ENCODE peak calls at places on chromosomes 11 and 22, in six cellular contexts. I, N, Z, M, G and L are unnamed samples.

GRCh38 chr22:30824711-30825110 is 130.0 kb downstream of the OSBP2 start:
- DNase-seq in Z (no peak), I (no peak), N (no peak), M (no peak), G (no peak), L (no peak)

GRCh38 chr22:30038219-30038618 is 42.0 kb upstream of the HORMAD2 start:
- DNase-seq in I (no peak), G (no peak), Z (peak; percentile 32), M (no peak), N (peak; percentile 71), L (peak; percentile 79)

GRCh38 chr11:3967695-3968094 is 112.2 kb downstream of the STIM1 start:
- DNase-seq in G (no peak), I (no peak), Z (no peak), M (no peak), N (no peak), L (no peak)

GRCh38 chr11:120712014-120712413 is 200.5 kb downstream of the GRIK4 start:
- DNase-seq in Z (no peak), N (no peak), M (no peak), G (no peak), I (no peak), L (no peak)

GRCh38 chr11:64459016-64459415 is 100.1 kb downstream of the RPS6KA4 start:
- DNase-seq in N (peak; percentile 11), I (no peak), M (no peak), G (no peak), Z (peak; percentile 1), L (no peak)

GRCh38 chr11:848988-849824 is 6.6 kb downstream of the TSPAN4 start:
- DNase-seq in G (no peak), N (no peak), I (no peak), Z (peak; percentile 25), M (peak; percentile 82), L (peak; percentile 28)

GRCh38 chr22:28799125-28799833 is 1.1 kb downstream of the XBP1 start:
- DNase-seq in I (no peak), Z (peak; percentile 99), M (no peak), N (peak; percentile 96), G (no peak), L (peak; percentile 84)

GRCh38 chr22:47094861-47095330 is 332.4 kb downstream of the TBC1D22A start:
- DNase-seq in N (no peak), I (no peak), Z (no peak), M (no peak), G (no peak), L (peak; percentile 59)

GRCh38 chr11:14873632-14874031 is 18.4 kb downstream of the CYP2R1 start:
- DNase-seq in N (no peak), I (no peak), M (no peak), Z (no peak), G (no peak), L (no peak)

GRCh38 chr22:33851240-33851639 is 69.0 kb downstream of the LARGE1 start:
- DNase-seq in Z (peak; percentile 68), M (no peak), I (no peak), N (peak; percentile 44), G (no peak), L (no peak)

GRCh38 chr11:656426-656825 is 19.4 kb downstream of the DRD4 start:
- DNase-seq in I (no peak), N (no peak), G (no peak), M (no peak), Z (no peak), L (no peak)

GRCh38 chr11:2681408-2682145 is 18.2 kb downstream of the KCNQ1OT1 start:
- DNase-seq in N (no peak), I (no peak), Z (no peak), G (no peak), M (no peak), L (no peak)

GRCh38 chr11:48024635-48025071 is 44.3 kb downstream of the PTPRJ start:
- DNase-seq in N (no peak), Z (no peak), I (no peak), G (no peak), M (no peak), L (no peak)

GRCh38 chr11:59097113-59097708 is 9.8 kb upstream of the FAM111B start:
- DNase-seq in N (peak; percentile 62), G (no peak), Z (peak; percentile 71), M (peak; percentile 65), I (peak; percentile 35), L (peak; percentile 37)

GRCh38 chr11:69130586-69131566 is 24.9 kb upstream of the SMIM38 start:
- DNase-seq in G (no peak), M (peak; percentile 34), N (no peak), I (no peak), Z (no peak), L (no peak)

GRCh38 chr11:122095950-122096942 is 19.8 kb downstream of the BLID start:
- DNase-seq in M (no peak), Z (peak; percentile 88), N (peak; percentile 81), I (no peak), G (no peak), L (no peak)

GRCh38 chr22:37314315-37315046 is 32.2 kb downstream of the CYTH4 start:
- DNase-seq in M (no peak), N (no peak), I (no peak), G (no peak), Z (no peak), L (no peak)

GRCh38 chr11:64000026-64000739 is 13.9 kb downstream of the OTUB1 start:
- DNase-seq in I (peak; percentile 77), N (peak; percentile 59), M (peak; percentile 78), Z (peak; percentile 67), G (no peak), L (peak; percentile 58)

GRCh38 chr11:72930011-72930410 is 115.8 kb downstream of the ATG16L2 start:
- DNase-seq in M (no peak), I (no peak), Z (peak; percentile 17), N (peak; percentile 59), G (no peak), L (no peak)

GRCh38 chr11:88455974-88456373 is 118.4 kb upstream of the CTSC start:
- DNase-seq in G (no peak), M (no peak), N (no peak), Z (no peak), I (no peak), L (no peak)

GRCh38 chr22:30246962-30247376 is 410 bp upstream of the LIF start:
- DNase-seq in I (no peak), Z (no peak), N (no peak), M (no peak), G (no peak), L (no peak)

GRCh38 chr11:2921742-2922493 is 7.3 kb downstream of the PHLDA2 start:
- DNase-seq in G (no peak), M (no peak), I (no peak), N (no peak), Z (no peak), L (no peak)

GRCh38 chr22:38415561-38416321 is 39.3 kb downstream of the KCNJ4 start:
- DNase-seq in Z (no peak), I (no peak), M (peak; percentile 80), N (no peak), G (no peak), L (no peak)

GRCh38 chr11:62792193-62792575 is 378 bp upstream of the TMEM223 start:
- DNase-seq in G (no peak), N (peak; percentile 18), I (no peak), Z (peak; percentile 76), M (peak; percentile 52), L (no peak)

GRCh38 chr11:133413726-133414125 is 118.6 kb downstream of the OPCML start:
- DNase-seq in Z (no peak), I (no peak), N (no peak), M (no peak), G (no peak), L (no peak)

GRCh38 chr11:70212227-70212811 is 9.2 kb downstream of the FADD start:
- DNase-seq in G (no peak), M (peak; percentile 65), Z (no peak), I (no peak), N (no peak), L (no peak)

GRCh38 chr22:37710675-37711074 is 13.8 kb downstream of the TRIOBP start:
- DNase-seq in M (no peak), N (no peak), Z (no peak), G (no peak), I (no peak), L (no peak)

GRCh38 chr11:64355078-64355940 is 3.7 kb upstream of the RPS6KA4 start:
- DNase-seq in I (no peak), Z (peak; percentile 88), M (peak; percentile 90), G (peak; percentile 77), N (peak; percentile 77), L (peak; percentile 85)

GRCh38 chr11:79439430-79439892 is 1.4 kb downstream of the TENM4 start:
- DNase-seq in G (no peak), Z (peak; percentile 44), I (no peak), N (peak; percentile 59), M (no peak), L (no peak)

GRCh38 chr11:79439893-79440450 is 858 bp downstream of the TENM4 start:
- DNase-seq in I (peak; percentile 55), G (no peak), Z (no peak), M (peak; percentile 55), N (no peak), L (peak; percentile 20)

GRCh38 chr11:79440451-79441158 is at the start of gene TENM4:
- DNase-seq in I (peak; percentile 67), M (peak; percentile 45), Z (peak; percentile 82), G (no peak), N (peak; percentile 92), L (peak; percentile 35)

GRCh38 chr11:79438631-79439429 is 2.0 kb downstream of the TENM4 start:
- DNase-seq in N (peak; percentile 42), G (no peak), M (peak; percentile 54), Z (peak; percentile 28), I (peak; percentile 17), L (no peak)

DNA sequence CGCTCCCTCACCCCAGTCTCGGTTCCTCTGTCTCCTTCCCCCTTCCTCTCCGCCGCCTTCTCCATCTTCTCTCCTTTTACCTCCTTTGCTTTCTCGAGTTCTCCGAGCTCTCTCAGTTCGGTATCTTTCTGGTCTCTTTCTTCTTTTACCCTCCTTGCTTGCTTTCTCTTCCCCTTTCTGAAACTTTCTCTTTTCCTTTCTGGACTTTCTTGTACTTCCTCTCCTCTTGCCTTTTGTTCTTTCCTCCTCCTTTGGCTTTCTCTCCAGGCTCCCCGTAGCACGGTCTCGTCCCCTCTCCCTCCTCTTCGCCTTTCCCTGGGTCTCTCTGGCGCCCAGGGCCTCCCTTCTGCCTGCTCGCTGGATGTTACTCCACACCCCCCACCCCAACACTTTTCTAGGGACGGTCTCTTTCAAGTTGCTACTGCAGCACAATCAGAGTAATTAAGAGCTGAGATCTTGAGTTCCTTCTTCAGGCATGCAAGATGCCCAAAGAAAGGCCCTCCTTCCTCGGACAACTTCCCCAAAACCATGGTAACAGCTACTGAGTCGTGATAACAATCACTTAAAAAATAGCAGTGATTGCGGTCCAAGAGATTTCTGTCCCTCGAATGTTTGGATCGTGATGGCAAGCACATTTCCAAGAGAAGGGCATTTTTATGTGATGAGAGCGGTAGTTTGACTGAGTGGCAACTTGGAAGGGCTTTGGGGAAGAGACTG is 487 bp upstream of the TENM4 start:
- DNase-seq in I (peak; percentile 9), Z (peak; percentile 50), G (no peak), M (peak; percentile 35), N (peak; percentile 58), L (peak; percentile 20)
- H2AFZ ChIP-seq in I (peak overlapping the region; percentile 95), Z (peak overlapping the region; percentile 91), G (peak overlapping the region; percentile 25), M (no peak overlapping the region), N (peak overlapping the region; percentile 91), L (no peak overlapping the region)

GRCh38 chr22:41091139-41092022 is 1.0 kb upstream of the EP300 start:
- DNase-seq in M (peak; percentile 98), G (peak; percentile 96), I (peak; percentile 98), Z (peak; percentile 99), N (peak; percentile 98), L (peak; percentile 99)
- H2BK120ac ChIP-seq in M (peak overlapping the region; percentile 87), G (peak overlapping the region; percentile 90), I (peak overlapping the region; percentile 96), Z (peak overlapping the region; percentile 97), N (peak overlapping the region; percentile 56), L (peak overlapping the region; percentile 100)

GRCh38 chr11:130710022-130710421 is 206.3 kb downstream of the SNX19 start:
- DNase-seq in G (no peak), Z (no peak), I (no peak), M (no peak), N (peak; percentile 3), L (no peak)
- H2AFZ ChIP-seq in G (no peak overlapping the region), Z (no peak overlapping the region), I (no peak overlapping the region), M (no peak overlapping the region), N (peak overlapping the region; percentile 27), L (no peak overlapping the region)

GRCh38 chr11:94766656-94767291 is 1.4 kb upstream of the AMOTL1 start:
- DNase-seq in G (no peak), M (no peak), N (no peak), I (no peak), Z (peak; percentile 82), L (peak; percentile 61)
- H2BK120ac ChIP-seq in G (no peak overlapping the region), M (no peak overlapping the region), N (peak overlapping the region; percentile 42), I (no peak overlapping the region), Z (peak overlapping the region; percentile 27), L (peak overlapping the region; percentile 100)